ENCODE peak calls at places on chromosomes 3 and 15, in ten cellular contexts. I is T-helper 1 cell; U is OCI-M1; Z is stimulated activated naive CD8-positive, alpha-beta T cell treated with anti-CD3 and anti-CD28 coated beads, Interleukin-15, amount 100 ng/mL, for 72 hours; S is HAP-1; Y is Right ventricle myocardium superior; G is H4; T is Ammon's horn; E is caudate nucleus; X is fibroblast of mammary gland. J is an unnamed sample.

GRCh38 chr3:89172150-89172549 is 64.7 kb downstream of the EPHA3 start:
- DNase-seq in I (no peak), U (peak), Z (no peak), S (peak), Y (no peak), G (no peak), T (no peak), E (no peak), X (no peak), J (no peak)

GRCh38 chr3:4250064-4250463 is 53.1 kb upstream of the SETMAR start:
- DNase-seq in I (no peak), U (no peak), Z (no peak), S (no peak), Y (no peak), G (no peak), T (no peak), E (no peak), X (no peak), J (no peak)

GRCh38 chr3:155598671-155599070 is 146.2 kb downstream of the PLCH1 start:
- DNase-seq in I (no peak), U (no peak), Z (no peak), S (no peak), Y (no peak), G (no peak), T (no peak), E (no peak), X (no peak), J (no peak)

GRCh38 chr15:73927476-73928240 is 1.4 kb downstream of the LOXL1 start:
- DNase-seq in I (peak), U (no peak), Z (peak), S (peak), Y (peak), G (peak), T (no peak), E (no peak), X (peak), J (peak)

GRCh38 chr3:29693863-29694262 is 413.0 kb downstream of the RBMS3 start:
- DNase-seq in I (no peak), U (no peak), Z (no peak), S (peak), Y (no peak), G (peak), T (no peak), E (no peak), X (peak), J (no peak)

GRCh38 chr3:136577791-136578190 is 174.4 kb downstream of the STAG1 start:
- DNase-seq in I (no peak), U (peak), Z (no peak), S (no peak), Y (no peak), G (no peak), T (no peak), E (no peak), X (no peak), J (no peak)

GRCh38 chr3:48194446-48195071 is 6.3 kb upstream of the CDC25A start:
- DNase-seq in I (no peak), U (peak), Z (peak), S (peak), Y (no peak), G (peak), T (peak), E (no peak), X (peak), J (peak)

GRCh38 chr3:188796122-188796631 is 375.6 kb upstream of the TPRG1 start:
- DNase-seq in I (no peak), U (peak), Z (no peak), S (no peak), Y (no peak), G (no peak), T (peak), E (no peak), X (peak), J (no peak)

GRCh38 chr3:181105636-181106035 is 116.1 kb upstream of the DNAJC19 start:
- DNase-seq in I (no peak), U (no peak), Z (no peak), S (no peak), Y (no peak), G (no peak), T (peak), E (no peak), X (no peak), J (no peak)

GRCh38 chr3:5195605-5196004 is 8.1 kb downstream of the EDEM1 start:
- DNase-seq in I (no peak), U (peak), Z (peak), S (no peak), Y (no peak), G (peak), T (peak), E (no peak), X (peak), J (peak)

GRCh38 chr3:20322085-20322484 is 136.1 kb upstream of the SGO1 start:
- DNase-seq in I (no peak), U (peak), Z (no peak), S (no peak), Y (no peak), G (no peak), T (no peak), E (no peak), X (no peak), J (no peak)

GRCh38 chr3:86269364-86270155 is 721.4 kb downstream of the VGLL3 start:
- DNase-seq in I (no peak), U (no peak), Z (no peak), S (no peak), Y (no peak), G (no peak), T (no peak), E (no peak), X (no peak), J (no peak)

GRCh38 chr3:137764563-137765309 is 621 bp downstream of the SOX14 start:
- DNase-seq in I (no peak), U (no peak), Z (no peak), S (no peak), Y (no peak), G (no peak), T (no peak), E (no peak), X (no peak), J (peak)

GRCh38 chr3:134708671-134709070 is 57.8 kb upstream of the KY start:
- DNase-seq in I (no peak), U (no peak), Z (no peak), S (no peak), Y (no peak), G (no peak), T (no peak), E (no peak), X (peak), J (no peak)

J was measured in SW480.